ENCODE peak calls at places on chromosome 1, in nine cellular contexts. F is NCI-H2081; U is left colon; I is stimulated activated CD8-positive, alpha-beta memory T cell treated with anti-CD3 and anti-CD28 coated beads, Interleukin-7, amount 100 ng/mL, for 1 hour; N is suprapubic skin; P is left kidney; E is SK-N-SH; X is testis; V is PC-3. H is an unnamed sample.
A peak's percentile ranks its signal among the peaks of the same experiment; 100 is the strongest.

GRCh38 chr1:74584185-74584584 is 71.8 kb upstream of the LRRC53 start:
- DNase-seq in F (no peak), U (no peak), I (no peak), N (no peak), P (no peak), E (no peak), X (no peak), V (no peak), H (no peak)

GRCh38 chr1:64733576-64734288 is 11.1 kb upstream of the RAVER2 start:
- DNase-seq in F (no peak), U (no peak), I (no peak), N (no peak), P (no peak), E (no peak), X (no peak), V (no peak), H (no peak)

GRCh38 chr1:176854725-176855433 is 309.6 kb downstream of the ASTN1 start:
- DNase-seq in F (peak; percentile 83), U (no peak), I (no peak), N (no peak), P (peak; percentile 33), E (no peak), X (no peak), V (no peak), H (no peak)

GRCh38 chr1:168054117-168054516 is 82.6 kb downstream of the GPR161 start:
- DNase-seq in F (no peak), U (no peak), I (no peak), N (no peak), P (no peak), E (no peak), X (no peak), V (no peak), H (no peak)

GRCh38 chr1:25030674-25031589 is 100.9 kb upstream of the RUNX3 start:
- DNase-seq in F (no peak), U (no peak), I (peak; percentile 50), N (no peak), P (no peak), E (no peak), X (no peak), V (peak; percentile 48), H (no peak)

GRCh38 chr1:155136728-155137127 is 1.1 kb downstream of the SLC50A1 start:
- DNase-seq in F (no peak), U (peak; percentile 75), I (no peak), N (no peak), P (peak; percentile 32), E (no peak), X (no peak), V (no peak), H (no peak)

GRCh38 chr1:182725264-182725965 is 41.0 kb upstream of the RGS8 start:
- DNase-seq in F (no peak), U (no peak), I (no peak), N (no peak), P (peak; percentile 44), E (no peak), X (no peak), V (no peak), H (no peak)

GRCh38 chr1:2438038-2438437 is 25.7 kb upstream of the PEX10 start:
- DNase-seq in F (no peak), U (peak; percentile 50), I (no peak), N (no peak), P (no peak), E (no peak), X (no peak), V (peak; percentile 28), H (peak; percentile 73)

GRCh38 chr1:170126691-170127090 is 19.1 kb upstream of the NTMT2 start:
- DNase-seq in F (no peak), U (no peak), I (no peak), N (no peak), P (peak; percentile 77), E (no peak), X (no peak), V (no peak), H (no peak)

GRCh38 chr1:151693057-151693651 is 23.4 kb downstream of the CELF3 start:
- DNase-seq in F (peak; percentile 56), U (no peak), I (no peak), N (no peak), P (peak; percentile 65), E (peak; percentile 72), X (no peak), V (peak; percentile 72), H (no peak)

GRCh38 chr1:226912587-226913176 is 27.4 kb upstream of the COQ8A start:
- DNase-seq in F (no peak), U (peak; percentile 70), I (peak; percentile 19), N (no peak), P (peak; percentile 87), E (no peak), X (peak; percentile 71), V (peak; percentile 60), H (no peak)

GRCh38 chr1:27632387-27633297 is 2.3 kb downstream of the FGR start:
- DNase-seq in F (no peak), U (no peak), I (no peak), N (no peak), P (no peak), E (no peak), X (no peak), V (no peak), H (no peak)

GRCh38 chr1:225655509-225656258 is 2.8 kb upstream of the ENAH start:
- DNase-seq in F (no peak), U (no peak), I (no peak), N (no peak), P (no peak), E (no peak), X (peak; percentile 68), V (peak; percentile 96), H (no peak)

GRCh38 chr1:203768158-203768725 is 3.3 kb downstream of the LAX1 start:
- DNase-seq in F (no peak), U (peak; percentile 34), I (no peak), N (no peak), P (no peak), E (no peak), X (no peak), V (no peak), H (no peak)

GRCh38 chr1:108512239-108513071 is 47.4 kb upstream of the EEIG2 start:
- DNase-seq in F (peak; percentile 9), U (no peak), I (no peak), N (no peak), P (peak; percentile 55), E (peak; percentile 41), X (no peak), V (peak; percentile 61), H (no peak)

GRCh38 chr1:46114925-46115603 is 17.4 kb downstream of the PIK3R3 start:
- DNase-seq in F (no peak), U (no peak), I (no peak), N (no peak), P (no peak), E (no peak), X (no peak), V (no peak), H (no peak)

GRCh38 chr1:114671011-114671938 is 1.4 kb upstream of the DENND2C start:
- DNase-seq in F (no peak), U (no peak), I (no peak), N (no peak), P (no peak), E (peak; percentile 29), X (no peak), V (peak; percentile 48), H (no peak)

GRCh38 chr1:63931468-63931867 is 157.7 kb downstream of the ROR1 start:
- DNase-seq in F (no peak), U (no peak), I (no peak), N (no peak), P (no peak), E (no peak), X (no peak), V (peak; percentile 22), H (no peak)

GRCh38 chr1:181424786-181425403 is 58.4 kb upstream of the CACNA1E start:
- DNase-seq in F (peak; percentile 86), U (peak; percentile 47), I (peak; percentile 63), N (no peak), P (peak; percentile 90), E (peak; percentile 79), X (peak; percentile 92), V (peak; percentile 82), H (peak; percentile 72)

GRCh38 chr1:105427543-105427942 is 1628.9 kb upstream of the PRMT6 start:
- DNase-seq in F (no peak), U (no peak), I (no peak), N (no peak), P (no peak), E (no peak), X (no peak), V (peak; percentile 64), H (no peak)

GRCh38 chr1:3425486-3426215 is 28.8 kb upstream of the ARHGEF16 start:
- DNase-seq in F (no peak), U (no peak), I (no peak), N (no peak), P (no peak), E (no peak), X (no peak), V (no peak), H (no peak)

GRCh38 chr1:169144941-169145626 is 38.6 kb downstream of the ATP1B1 start:
- DNase-seq in F (peak; percentile 23), U (no peak), I (no peak), N (no peak), P (no peak), E (no peak), X (no peak), V (no peak), H (no peak)

GRCh38 chr1:81708239-81708638 is 92.5 kb upstream of the ADGRL2 start:
- DNase-seq in F (no peak), U (no peak), I (no peak), N (no peak), P (no peak), E (no peak), X (no peak), V (no peak), H (no peak)

GRCh38 chr1:59664167-59664566 is 150.6 kb upstream of the HOOK1 start:
- DNase-seq in F (no peak), U (no peak), I (no peak), N (no peak), P (peak; percentile 41), E (no peak), X (no peak), V (no peak), H (no peak)

GRCh38 chr1:41447995-41448770 is 36.3 kb downstream of the EDN2 start:
- DNase-seq in F (no peak), U (no peak), I (no peak), N (no peak), P (peak; percentile 53), E (no peak), X (no peak), V (no peak), H (peak; percentile 80)

GRCh38 chr1:56397811-56398231 is 181.5 kb downstream of the PLPP3 start:
- DNase-seq in F (no peak), U (no peak), I (no peak), N (no peak), P (no peak), E (no peak), X (no peak), V (peak; percentile 8), H (no peak)

GRCh38 chr1:228263636-228264035 is 55.8 kb downstream of the OBSCN start:
- DNase-seq in F (no peak), U (no peak), I (no peak), N (no peak), P (no peak), E (no peak), X (no peak), V (no peak), H (no peak)

GRCh38 chr1:185681034-185681633 is 53.1 kb upstream of the HMCN1 start:
- DNase-seq in F (peak; percentile 64), U (no peak), I (no peak), N (no peak), P (peak; percentile 69), E (peak; percentile 17), X (no peak), V (peak; percentile 68), H (no peak)

GRCh38 chr1:119758584-119758983 is 10.1 kb downstream of the HMGCS2 start:
- DNase-seq in F (no peak), U (no peak), I (no peak), N (no peak), P (no peak), E (no peak), X (no peak), V (no peak), H (no peak)

GRCh38 chr1:11473635-11474034 is 5.3 kb upstream of the DISP3 start:
- DNase-seq in F (no peak), U (no peak), I (no peak), N (no peak), P (peak; percentile 94), E (no peak), X (peak; percentile 31), V (peak; percentile 39), H (no peak)

GRCh38 chr1:67429011-67429527 is 1.1 kb downstream of the SERBP1 start:
- DNase-seq in F (no peak), U (peak; percentile 31), I (no peak), N (no peak), P (peak; percentile 71), E (peak; percentile 32), X (peak; percentile 28), V (peak; percentile 32), H (no peak)